ENCODE peak calls at places on chromosomes 3 and 15, in five cellular contexts. G, C, X, K and R are unnamed samples.

GRCh38 chr3:45218578-45219390 is 7.3 kb downstream of the TMEM158 start:
- DNase-seq in X (peak), G (peak), K (no peak), C (peak), R (no peak)

GRCh38 chr3:76365284-76365683 is 579.9 kb upstream of the ZNF717 start:
- DNase-seq in G (peak), C (peak), X (no peak), K (no peak), R (no peak)

GRCh38 chr3:23519548-23520208 is 286.1 kb upstream of the UBE2E1 start:
- DNase-seq in K (no peak), C (no peak), G (no peak), X (no peak), R (no peak)

GRCh38 chr3:168532135-168532534 is 436.4 kb upstream of the GOLIM4 start:
- DNase-seq in X (no peak), K (no peak), C (no peak), G (no peak), R (no peak)

GRCh38 chr3:81888822-81889557 is 127.5 kb upstream of the GBE1 start:
- DNase-seq in X (no peak), K (no peak), G (no peak), C (peak), R (no peak)

GRCh38 chr15:84400820-84401219 is 165.2 kb downstream of the GOLGA6L4 start:
- DNase-seq in K (no peak), C (no peak), G (no peak), X (no peak), R (no peak)

GRCh38 chr3:100911956-100912355 is 81.3 kb downstream of the ABI3BP start:
- DNase-seq in C (no peak), K (no peak), G (no peak), X (no peak), R (no peak)

GRCh38 chr15:42591238-42591936 is 16.0 kb downstream of the STARD9 start:
- DNase-seq in X (no peak), G (peak), C (peak), K (no peak), R (no peak)

GRCh38 chr3:21839181-21839580 is 88.2 kb upstream of the ZNF385D start:
- DNase-seq in X (no peak), C (no peak), K (no peak), G (no peak), R (no peak)

GRCh38 chr3:9778102-9778501 is 8.4 kb upstream of the CAMK1 start:
- DNase-seq in C (peak), K (no peak), X (no peak), G (no peak), R (no peak)

GRCh38 chr3:186772886-186773417 is 10.4 kb upstream of the EIF4A2 start:
- DNase-seq in K (no peak), G (no peak), C (no peak), X (peak), R (no peak)

GRCh38 chr3:71332813-71333212 is 250.7 kb downstream of the FOXP1 start:
- DNase-seq in K (no peak), X (no peak), G (no peak), C (no peak), R (no peak)

GRCh38 chr15:43440721-43441281 is 52.2 kb downstream of the TP53BP1 start:
- DNase-seq in C (peak), K (peak), G (peak), X (peak), R (peak)

GRCh38 chr3:94172695-94173310 is 109.9 kb downstream of the NSUN3 start:
- DNase-seq in C (no peak), G (no peak), K (no peak), X (no peak), R (no peak)

GRCh38 chr15:40029979-40030893 is 8.7 kb downstream of the SRP14 start:
- DNase-seq in K (no peak), G (no peak), C (peak), X (no peak), R (no peak)

GRCh38 chr3:45817788-45818523 is 21.6 kb upstream of the SLC6A20 start:
- DNase-seq in G (peak), X (peak), K (no peak), C (peak), R (no peak)

GRCh38 chr15:70936326-70936725 is 43.7 kb downstream of the LRRC49 start:
- DNase-seq in K (no peak), C (peak), G (no peak), X (no peak), R (no peak)

GRCh38 chr3:68007621-68008226 is 353.3 kb upstream of the SUCLG2 start:
- DNase-seq in X (no peak), C (no peak), K (peak), G (no peak), R (peak)

GRCh38 chr3:132380979-132381944 is 36.0 kb upstream of the DNAJC13 start:
- DNase-seq in G (no peak), K (no peak), C (no peak), X (no peak), R (no peak)

GRCh38 chr3:139718415-139718814 is 40.6 kb upstream of the NMNAT3 start:
- DNase-seq in X (peak), K (peak), G (peak), C (peak), R (peak)

GRCh38 chr3:31436830-31437229 is 95.9 kb upstream of the STT3B start:
- DNase-seq in C (no peak), G (no peak), X (no peak), K (no peak), R (no peak)

GRCh38 chr3:31434819-31435218 is 97.9 kb upstream of the STT3B start:
- DNase-seq in K (no peak), X (no peak), G (no peak), C (no peak), R (no peak)

GRCh38 chr3:31433679-31433992 is 99.1 kb upstream of the STT3B start:
- DNase-seq in X (no peak), K (no peak), C (no peak), G (no peak), R (no peak)

GRCh38 chr3:31431322-31431721 is 101.4 kb upstream of the STT3B start:
- DNase-seq in G (no peak), K (no peak), C (no peak), X (no peak), R (no peak)

DNA sequence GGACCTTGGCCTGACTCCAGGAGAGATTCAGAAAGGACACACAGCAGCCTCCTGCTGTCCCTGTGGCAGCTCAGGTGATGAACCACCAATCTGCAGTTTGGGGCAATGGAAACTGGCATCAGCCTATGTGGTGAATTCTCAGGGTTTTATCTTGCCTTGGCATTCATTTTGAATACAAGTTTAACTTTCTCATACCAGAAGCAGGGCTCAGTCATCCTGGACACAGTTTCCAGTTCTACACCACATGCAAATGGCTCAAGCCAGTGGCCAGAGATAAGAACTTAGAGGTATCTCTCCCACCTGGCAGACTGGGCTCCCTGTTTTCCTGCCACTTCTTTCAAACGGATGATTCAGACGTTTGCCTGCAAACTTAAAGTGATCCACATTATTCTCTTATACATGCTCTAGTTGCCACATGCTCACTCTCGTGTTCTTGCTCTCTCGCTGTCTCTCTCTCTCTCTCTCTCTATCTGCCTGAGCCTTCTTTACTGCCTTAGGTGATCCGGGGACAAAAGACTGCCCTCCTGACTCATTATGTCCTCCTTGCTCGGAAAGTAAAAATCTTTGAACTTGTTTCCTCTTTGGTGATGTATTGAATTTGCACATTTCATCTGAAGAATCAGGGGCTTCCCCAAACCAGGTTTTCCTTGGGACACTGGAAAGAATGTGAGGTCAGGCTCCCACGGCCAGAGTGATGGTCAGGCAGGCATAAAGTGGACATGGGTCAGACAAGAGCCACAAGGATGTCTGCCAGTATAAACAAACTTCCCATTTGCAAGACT is 99.6 kb upstream of the STT3B start:
- DNase-seq in C (no peak), K (no peak), X (no peak), G (peak), R (no peak)
- H3K4me3 ChIP-seq in C (no peak), K (no peak), X (no peak), G (no peak), R (no peak)

GRCh38 chr3:14845826-14846225 is 27.1 kb downstream of the FGD5 start:
- DNase-seq in G (no peak), K (no peak), C (no peak), X (no peak), R (no peak)
- H4K91ac ChIP-seq in G (no peak), K (peak), C (no peak), X (no peak), R (no peak)

GRCh38 chr3:32866533-32866932 is 48.7 kb downstream of the TRIM71 start:
- DNase-seq in G (no peak), K (no peak), C (no peak), X (no peak), R (no peak)
- H2BK5ac ChIP-seq in G (no peak), K (peak), C (no peak), X (peak), R (no peak)

DNA sequence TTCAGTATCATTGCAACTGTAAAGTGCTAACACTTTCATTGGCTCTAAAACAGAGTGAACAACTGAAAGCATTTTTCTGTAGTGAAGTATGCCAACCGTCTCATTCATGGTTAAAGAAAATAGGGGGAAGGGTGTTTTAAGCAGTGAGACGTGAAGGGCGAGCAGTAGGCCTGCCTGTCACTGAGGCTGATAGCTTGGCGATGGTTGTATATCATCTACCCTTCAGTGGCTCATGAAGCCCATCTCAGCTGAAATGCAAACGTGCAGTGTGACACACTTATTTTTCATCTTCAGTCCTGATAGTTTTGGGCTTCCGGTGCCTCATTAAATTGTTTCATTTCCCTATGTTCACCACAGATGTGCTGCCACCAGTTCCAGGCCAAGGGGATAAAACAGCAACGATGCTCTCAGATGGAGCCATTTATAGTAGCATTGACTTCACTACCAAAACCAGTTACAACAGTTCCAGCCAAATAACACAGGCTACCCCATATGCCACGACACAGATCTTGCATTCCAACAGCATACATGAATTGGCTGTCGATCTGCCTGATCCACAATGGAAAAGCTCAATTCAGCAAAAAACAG is 562.0 kb downstream of the ROBO2 start:
- DNase-seq in X (no peak), K (no peak), C (no peak), G (no peak), R (no peak)
- H3K4me3 ChIP-seq in X (no peak), K (no peak), C (no peak), G (no peak), R (no peak)

GRCh38 chr15:90035095-90035834 is 34.1 kb downstream of the ZNF710 start:
- DNase-seq in K (no peak), X (peak), G (peak), C (peak), R (no peak)

GRCh38 chr15:90035835-90036220 is 34.7 kb downstream of the ZNF710 start:
- DNase-seq in C (no peak), X (peak), G (no peak), K (no peak), R (no peak)

GRCh38 chr15:90031231-90031791 is 30.2 kb downstream of the ZNF710 start:
- DNase-seq in K (no peak), X (peak), G (peak), C (peak), R (no peak)

GRCh38 chr15:90033006-90033405 is 31.9 kb downstream of the ZNF710 start:
- DNase-seq in G (no peak), X (no peak), K (no peak), C (no peak), R (no peak)

GRCh38 chr15:90033448-90033847 is 32.3 kb downstream of the ZNF710 start:
- DNase-seq in G (no peak), K (no peak), C (no peak), X (no peak), R (no peak)
- H4K91ac ChIP-seq in G (peak), K (no peak), C (peak), X (no peak), R (no peak)

GRCh38 chr3:195259564-195260285 is 11.2 kb downstream of the XXYLT1 start:
- DNase-seq in C (peak), X (peak), G (peak), K (no peak), R (peak)

GRCh38 chr3:195259146-195259563 is 11.8 kb downstream of the XXYLT1 start:
- DNase-seq in C (peak), G (peak), X (no peak), K (no peak), R (no peak)

GRCh38 chr3:195257454-195258448 is 13.2 kb downstream of the XXYLT1 start:
- DNase-seq in G (peak), X (no peak), K (no peak), C (peak), R (no peak)

GRCh38 chr3:195256639-195257453 is 14.1 kb downstream of the XXYLT1 start:
- DNase-seq in G (no peak), X (no peak), C (no peak), K (no peak), R (no peak)

DNA sequence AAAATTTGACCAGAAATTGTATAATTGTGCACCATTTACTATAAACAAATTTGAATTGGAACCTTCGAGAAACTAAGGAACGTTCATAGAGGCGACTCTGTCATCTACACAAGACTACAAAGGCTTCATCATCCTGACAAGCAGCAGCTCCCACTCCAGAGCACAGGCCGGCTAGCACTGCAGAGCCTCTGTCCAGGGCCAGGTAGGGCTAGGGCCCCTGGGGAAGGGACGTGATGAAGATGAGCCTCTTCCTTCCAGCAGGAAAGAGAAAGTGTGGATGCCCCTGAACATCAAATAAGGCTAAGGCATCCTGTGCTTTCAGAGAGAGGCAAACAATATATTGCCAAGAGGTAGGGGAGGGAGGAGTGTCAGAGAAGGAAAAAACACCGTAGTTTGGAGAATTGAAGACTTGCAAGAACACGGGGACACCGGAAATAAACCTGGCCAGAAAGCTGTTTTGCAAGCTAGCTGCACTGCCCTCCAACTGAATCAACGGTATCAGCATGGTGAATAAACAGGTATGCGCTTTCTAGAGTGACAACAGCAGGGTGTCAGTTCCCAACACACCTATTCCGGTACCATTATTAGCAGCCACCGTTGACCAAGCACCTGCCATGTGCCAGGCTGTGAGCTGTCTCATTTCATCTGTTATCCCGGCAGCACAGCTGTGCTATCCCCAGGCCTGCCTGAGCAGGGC is 12.4 kb downstream of the XXYLT1 start:
- DNase-seq in C (no peak), K (no peak), X (no peak), G (peak), R (no peak)
- H2BK5ac ChIP-seq in C (peak), K (peak), X (no peak), G (no peak), R (no peak)

GRCh38 chr3:15097889-15098288 is 1.1 kb downstream of the RBSN start:
- DNase-seq in G (peak), K (no peak), C (no peak), X (no peak), R (no peak)
- H3K4me3 ChIP-seq in G (peak), K (peak), C (peak), X (no peak), R (peak)